ENCODE peak calls at places on chromosome 15, in seven cellular contexts. D, O, A, P, R, B and U are unnamed samples. For H3K4me1 and H3K9me3, the result is how much of the 10 kb centered on the place peaks cover.

GRCh38 chr15:77531191-77532000 is 101.3 kb downstream of the LINGO1 start:
- DNase-seq in B (no peak), O (peak), R (no peak), P (no peak), D (no peak), A (no peak), U (no peak)

GRCh38 chr15:25501828-25502446 is 63.1 kb upstream of the UBE3A start:
- DNase-seq in R (no peak), A (peak), P (peak), O (peak), B (no peak), D (peak), U (no peak)

GRCh38 chr15:72272997-72273352 is 621 bp upstream of the PARP6 start:
- DNase-seq in O (no peak), P (no peak), A (no peak), B (no peak), D (no peak), R (no peak), U (no peak)

GRCh38 chr15:57463360-57463759 is 87.1 kb downstream of the CGNL1 start:
- DNase-seq in O (no peak), R (no peak), B (no peak), P (no peak), A (no peak), D (no peak), U (peak)

GRCh38 chr15:85120351-85121113 is 138.9 kb downstream of the PDE8A start:
- DNase-seq in R (no peak), P (no peak), O (no peak), B (no peak), D (no peak), A (no peak), U (no peak)

GRCh38 chr15:94300612-94301011 is 69.3 kb downstream of the MCTP2 start:
- DNase-seq in P (no peak), B (no peak), R (no peak), O (no peak), A (no peak), D (no peak), U (peak)

GRCh38 chr15:73677146-73677607 is 7.0 kb upstream of the CD276 start:
- DNase-seq in P (peak), D (peak), O (peak), R (no peak), B (peak), A (peak), U (peak)

GRCh38 chr15:77160562-77161481 is 89.9 kb upstream of the TSPAN3 start:
- DNase-seq in D (no peak), A (no peak), O (no peak), P (peak), R (no peak), B (peak), U (no peak)

GRCh38 chr15:46442196-46442595 is 807.4 kb downstream of the SQOR start:
- DNase-seq in A (no peak), R (no peak), D (no peak), O (no peak), B (peak), P (no peak), U (no peak)

GRCh38 chr15:78195735-78196201 is 38.6 kb downstream of the ACSBG1 start:
- DNase-seq in P (peak), B (no peak), O (peak), D (no peak), A (peak), R (no peak), U (no peak)

GRCh38 chr15:88450125-88450798 is 16.9 kb downstream of the MRPL46 start:
- DNase-seq in P (peak), O (peak), B (peak), R (no peak), D (peak), A (peak), U (peak)

GRCh38 chr15:22735781-22736180 is 50.7 kb upstream of the NIPA1 start:
- DNase-seq in A (no peak), B (peak), O (no peak), P (no peak), R (no peak), D (peak), U (no peak)

GRCh38 chr15:91184441-91184840 is 84.4 kb downstream of the SV2B start:
- DNase-seq in A (no peak), P (no peak), B (no peak), D (no peak), R (no peak), O (no peak), U (no peak)

GRCh38 chr15:78049691-78050440 is 27.6 kb downstream of the TBC1D2B start:
- DNase-seq in O (no peak), P (no peak), D (peak), B (peak), A (peak), R (peak), U (no peak)

GRCh38 chr15:81940467-81941451 is 105.1 kb downstream of the MEX3B start:
- DNase-seq in D (peak), P (no peak), O (no peak), R (no peak), B (peak), A (no peak), U (no peak)

GRCh38 chr15:38714309-38715072 is 149.9 kb upstream of the RASGRP1 start:
- DNase-seq in P (no peak), O (no peak), R (no peak), D (peak), A (no peak), B (peak), U (no peak)

GRCh38 chr15:56281145-56281544 is 37.5 kb upstream of the RFX7 start:
- DNase-seq in A (no peak), D (no peak), P (no peak), R (no peak), B (no peak), O (peak), U (no peak)

GRCh38 chr15:60130398-60130797 is 126.3 kb downstream of the FOXB1 start:
- DNase-seq in O (no peak), D (no peak), P (no peak), A (peak), B (no peak), R (no peak), U (no peak)

GRCh38 chr15:59329570-59330350 is 42.9 kb downstream of the MYO1E start:
- DNase-seq in O (no peak), A (no peak), P (peak), B (peak), D (peak), R (no peak), U (no peak)

GRCh38 chr15:31238369-31238768 is 88.3 kb upstream of the KLF13 start:
- DNase-seq in O (no peak), R (no peak), B (no peak), A (no peak), D (no peak), P (no peak), U (no peak)

GRCh38 chr15:68314563-68314962 is 37.0 kb downstream of the FEM1B start:
- DNase-seq in D (peak), R (peak), O (peak), B (peak), P (peak), A (no peak), U (peak)

GRCh38 chr15:97728791-97729190 is 231.7 kb upstream of the ARRDC4 start:
- DNase-seq in D (no peak), B (no peak), A (no peak), R (peak), P (no peak), O (no peak), U (peak)

GRCh38 chr15:62250176-62250575 is 85.1 kb upstream of the C2CD4B start:
- DNase-seq in A (no peak), B (no peak), P (no peak), R (no peak), O (no peak), D (no peak), U (no peak)

GRCh38 chr15:38817427-38818155 is 253.0 kb upstream of the RASGRP1 start:
- DNase-seq in P (peak), A (peak), O (peak), R (peak), B (peak), D (peak), U (peak)

GRCh38 chr15:81480645-81481053 is 106.6 kb upstream of the TMC3 start:
- DNase-seq in O (peak), D (peak), B (peak), P (peak), A (peak), R (no peak), U (peak)

GRCh38 chr15:92118162-92118935 is 264.8 kb downstream of the SLCO3A1 start:
- DNase-seq in P (no peak), A (no peak), O (peak), D (peak), B (peak), R (no peak), U (no peak)

GRCh38 chr15:60626669-60627068 is 147.7 kb upstream of the ICE2 start:
- DNase-seq in P (no peak), A (no peak), O (no peak), R (no peak), D (peak), B (no peak), U (no peak)

GRCh38 chr15:32870240-32871033 is 152.6 kb downstream of the GREM1 start:
- DNase-seq in A (no peak), B (peak), R (no peak), O (no peak), P (no peak), D (peak), U (no peak)

GRCh38 chr15:65285291-65286068 is 1.2 kb downstream of the PARP16 start:
- DNase-seq in A (no peak), O (no peak), R (no peak), D (peak), P (no peak), B (peak), U (no peak)

GRCh38 chr15:75136758-75137157 is 64.9 kb upstream of the C15orf39 start:
- DNase-seq in R (no peak), D (no peak), O (peak), B (no peak), P (no peak), A (no peak), U (no peak)

GRCh38 chr15:75131269-75131643 is 70.4 kb upstream of the C15orf39 start:
- DNase-seq in D (no peak), A (no peak), B (no peak), O (no peak), P (no peak), R (no peak), U (no peak)

GRCh38 chr15:75136118-75136517 is 65.6 kb upstream of the C15orf39 start:
- DNase-seq in O (no peak), R (no peak), P (no peak), D (no peak), A (no peak), B (no peak), U (no peak)

GRCh38 chr15:75138016-75138999 is 63.4 kb upstream of the C15orf39 start:
- DNase-seq in P (no peak), O (peak), B (no peak), D (peak), R (no peak), A (no peak), U (no peak)

GRCh38 chr15:75134748-75135147 is 66.9 kb upstream of the C15orf39 start:
- DNase-seq in B (no peak), O (peak), R (no peak), D (no peak), A (no peak), P (no peak), U (no peak)
- H3K27ac ChIP-seq in B (no peak), O (no peak), R (no peak), D (no peak), A (no peak), P (no peak), U (no peak)

GRCh38 chr15:41503669-41504010 is 10.0 kb downstream of the ITPKA start:
- DNase-seq in P (no peak), B (no peak), D (no peak), O (no peak), R (no peak), A (no peak), U (no peak)
- H3K4me1 ChIP-seq in P (under half), B (under half), D (under half), O (under half), R (under half), A (under half), U (under half)

DNA sequence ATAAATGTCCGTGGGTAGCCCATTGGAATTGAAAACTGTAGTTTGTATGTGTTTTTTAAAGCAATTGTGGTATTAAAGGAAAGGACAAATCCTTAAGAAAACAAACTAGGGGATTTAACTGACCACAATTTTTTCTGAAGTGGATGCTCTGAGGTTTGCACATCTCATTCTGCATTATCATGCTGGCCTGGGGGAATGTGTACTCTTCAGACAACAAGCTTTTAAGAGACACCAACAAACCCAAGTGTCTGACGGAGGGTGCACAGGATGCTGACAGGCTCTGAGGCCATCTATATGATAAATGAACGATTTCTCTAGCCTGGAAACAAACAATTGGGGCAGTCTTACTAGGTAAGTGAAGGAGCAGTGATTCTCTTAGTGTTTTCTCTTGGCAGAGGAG is 9.1 kb downstream of the LINS1 start:
- DNase-seq in P (no peak), R (no peak), O (no peak), A (no peak), B (peak), D (peak), U (no peak)
- H3K9me3 ChIP-seq in P (under half), R (under half), O (under half), A (under half), B (under half), D (under half), U (under half)

DNA sequence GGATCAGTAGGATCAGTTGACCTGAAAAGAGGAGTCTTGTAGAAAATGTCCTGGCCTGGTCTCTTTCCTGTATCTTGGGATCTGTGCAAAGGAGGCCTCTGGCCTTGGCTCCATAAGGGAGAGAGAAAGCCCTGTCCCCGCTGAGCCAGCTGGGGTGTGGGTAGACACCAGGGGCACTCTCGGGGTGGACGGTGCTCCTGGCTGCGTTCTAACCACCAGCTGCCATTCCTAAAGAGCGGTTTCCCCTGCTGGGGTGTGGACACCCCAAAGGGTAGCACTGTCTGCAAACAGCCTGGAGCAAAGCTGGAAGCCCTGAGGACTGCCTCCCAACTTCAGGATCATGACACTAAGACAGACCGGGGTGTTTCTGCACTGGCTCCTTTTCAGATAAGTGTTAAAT is 23.5 kb downstream of the SYNM start:
- DNase-seq in D (no peak), A (no peak), R (no peak), B (no peak), P (no peak), O (no peak), U (no peak)
- H3K27ac ChIP-seq in D (no peak), A (no peak), R (no peak), B (no peak), P (no peak), O (no peak), U (no peak)